ENCODE peak calls at places on chromosomes 2 and 18, in seven cellular contexts. X is lung; F is naive thymus-derived CD4-positive, alpha-beta T cell; L is RWPE2; J is aorta; Q is gastrocnemius medialis; W is upper lobe of right lung. V is an unnamed sample. For H3K4me1, the result is how much of the 10 kb centered on the place peaks cover.

GRCh38 chr2:186187854-186188253 is 298.2 kb upstream of the ZC3H15 start:
- ATAC-seq in Q (no peak), W (no peak), L (no peak), J (no peak), X (no peak), F (no peak), V (no peak)

GRCh38 chr18:55300469-55301195 is 287.4 kb downstream of the TCF4 start:
- ATAC-seq in F (no peak), Q (no peak), L (no peak), W (no peak), J (no peak), X (no peak), V (peak)

GRCh38 chr2:99772766-99773331 is 283.0 kb upstream of the REV1 start:
- ATAC-seq in L (no peak), X (no peak), Q (no peak), F (no peak), W (no peak), J (no peak), V (no peak)

GRCh38 chr18:74351354-74351753 is 35.7 kb downstream of the C18orf63 start:
- ATAC-seq in Q (no peak), W (peak), X (no peak), L (peak), J (no peak), F (no peak), V (peak)

GRCh38 chr2:145253492-145253891 is 733.6 kb upstream of the ZEB2 start:
- ATAC-seq in Q (no peak), W (no peak), L (no peak), F (no peak), X (no peak), J (no peak), V (no peak)

GRCh38 chr2:166148811-166149400 is 21.1 kb upstream of the SCN1A start:
- ATAC-seq in W (peak), L (no peak), Q (no peak), X (no peak), J (no peak), F (no peak), V (no peak)

GRCh38 chr2:100596465-100596864 is 33.7 kb downstream of the PDCL3 start:
- ATAC-seq in L (no peak), Q (no peak), J (no peak), W (no peak), X (no peak), F (no peak), V (no peak)

GRCh38 chr2:16197504-16198147 is 257.3 kb downstream of the MYCN start:
- ATAC-seq in L (no peak), F (no peak), Q (no peak), W (no peak), X (no peak), J (no peak), V (no peak)

GRCh38 chr18:76564636-76565237 is 69.7 kb upstream of the ZNF516 start:
- ATAC-seq in J (no peak), X (no peak), W (no peak), L (no peak), F (no peak), Q (no peak), V (no peak)

GRCh38 chr2:30776831-30777652 is 30.2 kb downstream of the CAPN13 start:
- ATAC-seq in X (no peak), W (peak), J (peak), Q (no peak), F (no peak), L (no peak), V (no peak)

GRCh38 chr18:2898131-2898640 is 51.4 kb downstream of the EMILIN2 start:
- ATAC-seq in X (no peak), J (peak), W (peak), F (peak), Q (no peak), L (peak), V (peak)

GRCh38 chr2:127437781-127438726 is 19.8 kb downstream of the PROC start:
- ATAC-seq in Q (no peak), X (no peak), F (no peak), W (peak), J (no peak), L (no peak), V (no peak)

GRCh38 chr18:13369756-13370510 is 151.4 kb downstream of the LDLRAD4 start:
- ATAC-seq in Q (no peak), W (no peak), J (no peak), L (peak), X (no peak), F (peak), V (peak)

GRCh38 chr2:24287171-24287570 is 73.2 kb downstream of the ITSN2 start:
- ATAC-seq in X (no peak), Q (no peak), J (no peak), W (no peak), L (no peak), F (no peak), V (no peak)

GRCh38 chr2:88206665-88207347 is 36.7 kb downstream of the THNSL2 start:
- ATAC-seq in X (no peak), L (no peak), W (no peak), J (no peak), F (no peak), Q (no peak), V (no peak)

GRCh38 chr18:77910347-77910746 is 660.7 kb downstream of the GALR1 start:
- ATAC-seq in Q (no peak), X (no peak), J (no peak), W (no peak), F (no peak), L (no peak), V (no peak)

DNA sequence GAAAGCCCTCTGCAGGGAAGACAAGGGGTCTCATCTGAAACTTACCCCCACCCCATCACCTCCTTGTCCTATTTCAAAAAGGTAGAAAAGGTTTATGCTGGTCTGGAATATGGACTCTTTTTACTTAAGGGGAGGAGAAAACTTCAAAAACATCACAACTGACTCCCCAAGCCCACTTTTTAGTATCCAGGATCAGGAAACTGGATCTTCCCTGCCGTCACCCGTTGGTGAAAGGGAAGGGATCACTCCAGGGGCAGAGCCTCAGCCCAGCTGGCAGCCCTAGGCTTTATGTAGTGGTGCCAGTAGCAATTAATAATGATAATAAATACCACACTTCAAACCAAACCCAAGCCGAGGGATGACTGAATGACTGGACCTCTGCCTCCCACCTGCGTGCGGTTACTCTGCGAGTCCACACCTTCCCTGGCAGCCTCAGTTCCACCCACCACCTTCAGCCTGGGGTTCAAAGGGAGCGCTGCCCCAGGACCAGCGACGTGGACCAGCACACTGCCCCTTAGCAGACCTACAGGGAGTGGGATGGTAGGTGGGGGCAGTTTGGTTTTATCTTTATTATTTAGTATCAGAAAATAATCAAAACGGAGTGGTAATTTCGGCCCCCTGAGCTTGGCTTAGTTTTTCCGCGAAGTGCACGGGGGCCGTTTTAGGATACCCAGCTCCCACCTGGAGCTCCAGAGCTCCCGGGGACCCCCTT is 4.9 kb upstream of the GATA6 start:
- ATAC-seq in L (no peak), Q (no peak), X (no peak), F (no peak), W (no peak), J (no peak), V (no peak)
- H3K4me1 ChIP-seq in L (under half), Q (under half), X (under half), F (under half), W (under half), J (under half), V (under half)

DNA sequence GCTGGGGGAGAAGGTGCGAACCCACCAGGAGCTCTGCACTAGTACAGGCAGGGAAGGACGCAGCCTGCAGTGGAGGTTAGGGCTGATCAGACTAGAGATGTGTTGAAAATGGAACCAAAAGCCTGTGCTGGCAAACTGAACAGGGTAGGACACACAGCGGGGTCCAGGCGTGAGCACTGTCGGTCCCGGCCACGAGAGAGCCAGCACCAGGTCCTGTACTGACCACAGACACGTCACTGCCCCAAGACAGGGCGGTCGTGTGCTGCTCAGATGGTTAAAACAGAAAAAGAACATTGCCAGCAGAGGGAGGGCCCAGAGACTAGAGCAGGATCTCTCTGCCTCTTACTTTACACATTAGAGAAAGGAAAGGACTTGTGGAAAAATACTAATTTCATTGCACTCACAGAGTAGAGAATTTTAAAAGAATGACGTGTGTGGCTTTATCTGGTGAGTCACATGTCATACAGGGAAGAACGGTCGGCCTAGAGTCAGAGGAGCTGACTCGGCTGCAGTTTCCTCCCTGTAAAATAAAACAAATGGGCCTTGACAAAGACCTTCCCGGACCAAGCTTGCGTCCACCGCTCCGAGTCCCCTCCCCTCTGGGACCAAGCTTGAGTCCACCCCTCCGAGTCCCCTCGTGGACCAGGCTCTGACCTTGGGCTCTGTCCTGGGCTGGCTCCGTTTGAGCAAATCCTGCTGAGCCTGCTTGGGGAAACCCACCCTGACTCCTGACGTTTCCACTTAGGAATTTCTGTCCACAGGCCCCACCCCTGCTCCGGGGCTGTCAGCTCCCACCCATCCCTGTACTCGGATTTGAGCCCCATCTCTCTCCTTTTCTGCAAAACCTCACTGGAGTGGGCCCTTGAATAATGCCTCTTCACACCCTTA is 16.7 kb upstream of the ADI1 start:
- ATAC-seq in L (peak), Q (peak), F (peak), W (peak), J (peak), X (peak), V (peak)
- H3K4me3 ChIP-seq in L (no peak), Q (peak), F (peak), W (peak), J (peak), X (peak), V (peak)

DNA sequence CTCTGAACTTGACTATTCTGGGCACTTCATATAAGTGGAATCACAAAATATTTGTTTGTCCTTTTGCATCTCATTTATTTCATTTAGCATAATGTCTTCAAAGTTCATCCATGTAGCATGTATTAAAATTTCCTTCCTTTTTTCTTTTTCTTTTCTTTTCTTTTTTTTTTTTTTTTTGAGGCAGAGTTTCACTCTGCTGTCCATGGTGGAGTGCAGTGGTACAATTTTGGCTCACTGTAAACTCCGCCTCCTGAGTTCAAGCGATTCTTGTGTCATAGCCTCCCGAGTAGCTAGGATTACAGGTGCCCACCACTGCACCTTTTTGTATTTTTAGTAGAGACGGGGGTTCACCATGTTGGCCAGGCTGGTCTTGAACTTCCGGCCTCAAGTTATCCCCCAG is 11.9 kb downstream of the ATP8B1 start:
- ATAC-seq in J (no peak), L (no peak), Q (no peak), W (no peak), X (no peak), F (no peak), V (no peak)
- H3K27ac ChIP-seq in J (no peak), L (no peak), Q (no peak), W (no peak), X (peak), F (no peak), V (peak)

GRCh38 chr2:119484834-119485233 is 39.4 kb downstream of the SCTR start:
- ATAC-seq in J (no peak), W (no peak), L (peak), X (no peak), F (no peak), Q (peak), V (no peak)
- H3K4me1 ChIP-seq in J (under half), W (under half), L (under half), X (under half), F (under half), Q (half or more), V (under half)

GRCh38 chr2:73927344-73927743 is 664 bp downstream of the DGUOK start:
- ATAC-seq in J (no peak), F (no peak), X (no peak), W (no peak), L (no peak), Q (no peak), V (no peak)

GRCh38 chr2:73928995-73929394 is 2.3 kb downstream of the DGUOK start:
- ATAC-seq in J (no peak), Q (no peak), L (no peak), W (no peak), X (no peak), F (no peak), V (no peak)

GRCh38 chr2:73926493-73927327 is at the start of gene DGUOK:
- ATAC-seq in L (peak), X (peak), W (peak), Q (peak), F (peak), J (peak), V (peak)

GRCh38 chr2:73925033-73925704 is 1.5 kb upstream of the DGUOK start:
- ATAC-seq in W (no peak), F (no peak), L (no peak), X (no peak), Q (no peak), J (no peak), V (no peak)

DNA sequence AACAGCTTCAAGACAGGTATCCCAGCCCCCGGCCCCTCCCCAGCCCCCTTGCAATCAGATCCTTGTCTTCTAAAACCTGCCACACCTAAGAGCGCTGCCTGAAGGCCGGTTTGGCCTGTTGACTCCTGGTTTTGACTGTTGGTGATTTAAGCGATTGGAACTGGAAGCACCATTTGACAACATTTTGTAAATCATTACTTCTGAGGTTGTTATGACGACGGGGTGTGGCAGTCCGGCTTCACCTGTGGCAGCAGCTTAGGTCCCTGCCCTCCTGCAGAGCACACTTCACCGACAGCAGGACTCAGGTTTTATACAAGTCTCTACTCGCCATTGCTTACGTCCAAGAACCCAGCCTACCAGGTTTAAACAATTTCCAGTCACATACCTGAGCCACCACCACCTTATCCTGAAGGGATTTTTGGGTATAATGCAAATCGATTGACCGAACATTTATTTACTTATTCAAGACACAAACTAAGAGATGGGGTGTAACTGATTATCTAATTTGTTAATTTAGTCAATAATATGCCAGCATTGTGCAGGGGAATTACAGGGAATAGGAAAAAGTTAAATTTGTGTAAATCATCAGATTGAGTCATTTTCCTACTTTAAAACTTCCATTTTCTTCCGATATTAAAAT is 707 bp upstream of the DGUOK start:
- ATAC-seq in Q (no peak), L (peak), J (no peak), X (no peak), W (no peak), F (no peak), V (no peak)
- H3K4me3 ChIP-seq in Q (peak), L (peak), J (no peak), X (no peak), W (peak), F (peak), V (peak)

DNA sequence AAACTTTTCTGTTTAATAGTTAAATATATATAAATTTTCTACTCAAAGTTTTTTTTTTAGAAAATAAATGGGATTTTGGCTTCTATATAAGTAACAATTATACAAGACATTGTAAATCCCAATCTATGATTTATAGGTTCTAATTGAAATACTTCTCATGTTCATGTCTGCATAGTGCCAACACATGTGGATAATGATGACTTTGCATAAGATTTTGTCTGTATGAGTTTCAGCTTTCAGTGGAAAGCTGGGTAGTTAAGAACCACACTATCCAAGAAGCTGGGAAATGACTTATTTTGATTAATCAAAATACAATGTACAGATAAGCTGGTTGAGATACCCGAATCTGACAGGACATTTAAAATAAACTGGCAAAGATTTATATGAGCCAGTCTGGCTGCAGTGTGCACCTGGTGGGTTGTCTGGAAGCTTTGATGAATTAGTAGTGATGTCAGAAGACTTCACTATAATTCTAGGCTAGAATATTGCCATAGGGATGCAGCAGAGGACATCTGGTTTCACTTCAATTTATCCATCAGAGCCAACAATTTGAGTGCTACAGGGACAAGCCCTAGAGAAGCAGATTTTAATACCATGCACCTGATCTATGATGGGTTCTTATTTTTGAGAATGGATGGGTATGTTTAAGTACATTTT is 45.4 kb downstream of the EML6 start:
- ATAC-seq in Q (no peak), X (no peak), J (no peak), L (no peak), F (no peak), W (no peak), V (no peak)
- H3K27ac ChIP-seq in Q (no peak), X (no peak), J (no peak), L (peak), F (no peak), W (no peak), V (no peak)

GRCh38 chr18:62760403-62760734 is 45.0 kb downstream of the PHLPP1 start:
- ATAC-seq in Q (no peak), J (no peak), X (no peak), F (no peak), L (no peak), W (no peak), V (no peak)
- H3K4me1 ChIP-seq in Q (under half), J (under half), X (under half), F (under half), L (under half), W (under half), V (under half)

GRCh38 chr2:63617360-63617759 is 28.6 kb downstream of the MDH1 start:
- ATAC-seq in F (no peak), J (no peak), Q (no peak), X (no peak), L (no peak), W (no peak), V (no peak)
- H3K4me3 ChIP-seq in F (no peak), J (no peak), Q (no peak), X (no peak), L (no peak), W (no peak), V (no peak)

GRCh38 chr2:157172239-157172638 is 85.3 kb upstream of the GALNT5 start:
- ATAC-seq in W (no peak), L (no peak), Q (no peak), X (no peak), F (no peak), J (no peak), V (no peak)

GRCh38 chr2:157176602-157177001 is 80.9 kb upstream of the GALNT5 start:
- ATAC-seq in W (no peak), F (no peak), L (no peak), X (no peak), Q (no peak), J (no peak), V (no peak)

GRCh38 chr2:157172866-157173578 is 84.5 kb upstream of the GALNT5 start:
- ATAC-seq in J (no peak), F (no peak), L (peak), X (no peak), W (no peak), Q (no peak), V (no peak)

GRCh38 chr2:157174321-157174720 is 83.2 kb upstream of the GALNT5 start:
- ATAC-seq in F (no peak), W (no peak), L (peak), J (no peak), X (no peak), Q (no peak), V (no peak)

GRCh38 chr2:157173740-157174184 is 83.7 kb upstream of the GALNT5 start:
- ATAC-seq in L (peak), W (peak), F (no peak), Q (peak), X (peak), J (peak), V (peak)
- H3K27ac ChIP-seq in L (peak), W (no peak), F (no peak), Q (no peak), X (no peak), J (no peak), V (peak)

V was measured in gastroesophageal sphincter.